ENCODE peak calls at places on chromosomes 3 and 15, in nine cellular contexts. Z is stimulated activated naive CD8-positive, alpha-beta T cell treated with anti-CD3 and anti-CD28 coated beads, Interleukin-15, Interleukin-2, amounts not matched to agents 100 U/mL and 50 U/mL, for 24 hours; J is retina; U is ELR; E is tibial artery; N is esophagus squamous epithelium; O is stomach; T is fibroblast of the aortic adventitia; I is AG10803. P is an unnamed sample.

GRCh38 chr3:43768594-43768993 is 77.9 kb downstream of the ABHD5 start:
- DNase-seq in Z (no peak), J (no peak), U (peak; percentile 41), E (peak; percentile 82), N (no peak), O (no peak), T (peak; percentile 84), I (peak; percentile 82), P (no peak)

GRCh38 chr3:14876942-14877341 is 58.2 kb downstream of the FGD5 start:
- DNase-seq in Z (no peak), J (no peak), U (no peak), E (peak; percentile 80), N (peak; percentile 7), O (peak; percentile 81), T (peak; percentile 72), I (peak; percentile 42), P (no peak)

GRCh38 chr3:53518495-53518981 is 24.1 kb downstream of the CACNA1D start:
- DNase-seq in Z (no peak), J (no peak), U (peak; percentile 10), E (no peak), N (no peak), O (no peak), T (peak; percentile 43), I (peak; percentile 1), P (no peak)

GRCh38 chr3:114093001-114093350 is 36.4 kb downstream of the QTRT2 start:
- DNase-seq in Z (no peak), J (no peak), U (no peak), E (no peak), N (no peak), O (no peak), T (peak; percentile 18), I (peak; percentile 41), P (no peak)

GRCh38 chr15:69757186-69757585 is 304.6 kb downstream of the RPLP1 start:
- DNase-seq in Z (peak; percentile 81), J (no peak), U (peak; percentile 47), E (no peak), N (no peak), O (no peak), T (no peak), I (no peak), P (no peak)

GRCh38 chr3:100254168-100254777 is 6.5 kb upstream of the TBC1D23 start:
- DNase-seq in Z (peak; percentile 48), J (peak; percentile 59), U (peak; percentile 85), E (peak; percentile 45), N (no peak), O (peak; percentile 47), T (peak; percentile 83), I (peak; percentile 71), P (peak; percentile 11)

GRCh38 chr15:99017322-99017701 is 9.7 kb upstream of the PGPEP1L start:
- DNase-seq in Z (no peak), J (no peak), U (no peak), E (no peak), N (no peak), O (no peak), T (no peak), I (no peak), P (no peak)

GRCh38 chr3:13414040-13414729 is 5.9 kb downstream of the NUP210 start:
- DNase-seq in Z (peak; percentile 77), J (no peak), U (no peak), E (peak; percentile 30), N (peak; percentile 53), O (peak; percentile 56), T (no peak), I (no peak), P (peak; percentile 44)

GRCh38 chr3:181052256-181052655 is 62.7 kb upstream of the DNAJC19 start:
- DNase-seq in Z (no peak), J (no peak), U (no peak), E (no peak), N (no peak), O (no peak), T (no peak), I (no peak), P (no peak)

GRCh38 chr15:45095661-45096060 is 18.3 kb downstream of the DUOX2 start:
- DNase-seq in Z (no peak), J (no peak), U (no peak), E (no peak), N (no peak), O (no peak), T (no peak), I (no peak), P (no peak)

GRCh38 chr3:188507244-188507720 is 353.3 kb downstream of the LPP start:
- DNase-seq in Z (no peak), J (no peak), U (peak; percentile 66), E (no peak), N (no peak), O (no peak), T (peak; percentile 87), I (peak; percentile 95), P (no peak)

GRCh38 chr15:85865070-85865684 is 70.5 kb upstream of the KLHL25 start:
- DNase-seq in Z (peak; percentile 11), J (peak; percentile 67), U (peak; percentile 56), E (no peak), N (no peak), O (no peak), T (peak; percentile 63), I (peak; percentile 50), P (peak; percentile 16)

GRCh38 chr3:133448478-133449122 is 48.7 kb downstream of the BFSP2 start:
- DNase-seq in Z (peak; percentile 37), J (peak; percentile 60), U (no peak), E (no peak), N (no peak), O (no peak), T (no peak), I (no peak), P (no peak)

GRCh38 chr3:157551961-157552360 is 48.7 kb upstream of the VEPH1 start:
- DNase-seq in Z (no peak), J (no peak), U (no peak), E (no peak), N (no peak), O (no peak), T (no peak), I (no peak), P (no peak)

GRCh38 chr3:147793841-147794240 is 384.7 kb downstream of the ZIC1 start:
- DNase-seq in Z (no peak), J (no peak), U (no peak), E (no peak), N (no peak), O (no peak), T (peak; percentile 57), I (no peak), P (no peak)

P was measured in substantia nigra.